ENCODE peak calls at places on chromosome 9, in five cellular contexts. N is brain microvascular endothelial cell, Z is AG04449, F is foreskin fibroblast, J is astrocyte of the spinal cord. M is an unnamed sample.

GRCh38 chr9:126982215-126983002 is 67.8 kb downstream of the RALGPS1 start:
- DNase-seq in N (no peak), Z (no peak), F (no peak), J (no peak), M (no peak)

GRCh38 chr9:126470251-126470993 is 143.3 kb upstream of the LMX1B start:
- DNase-seq in N (no peak), Z (no peak), F (no peak), J (no peak), M (no peak)

GRCh38 chr9:33137271-33137670 is 29.9 kb downstream of the B4GALT1 start:
- DNase-seq in N (no peak), Z (no peak), F (no peak), J (no peak), M (no peak)

GRCh38 chr9:33737811-33738606 is 57.4 kb upstream of the PRSS3 start:
- DNase-seq in N (peak), Z (peak), F (peak), J (peak), M (peak)

GRCh38 chr9:1235650-1236401 is 185.7 kb downstream of the DMRT2 start:
- DNase-seq in N (no peak), Z (no peak), F (no peak), J (no peak), M (no peak)

GRCh38 chr9:121326130-121326838 is 43.8 kb downstream of the STOM start:
- DNase-seq in N (peak), Z (peak), F (peak), J (peak), M (peak)

GRCh38 chr9:107928701-107929371 is 439.3 kb upstream of the KLF4 start:
- DNase-seq in N (no peak), Z (no peak), F (no peak), J (no peak), M (no peak)

GRCh38 chr9:117205806-117206205 is 209.1 kb downstream of the ASTN2 start:
- DNase-seq in N (no peak), Z (no peak), F (no peak), J (no peak), M (peak)

GRCh38 chr9:20552874-20553624 is 69.2 kb downstream of the MLLT3 start:
- DNase-seq in N (no peak), Z (no peak), F (no peak), J (peak), M (peak)

GRCh38 chr9:96217358-96217755 is 84.6 kb downstream of the HSD17B3 start:
- DNase-seq in N (peak), Z (no peak), F (no peak), J (no peak), M (peak)

GRCh38 chr9:96222132-96222531 is 79.8 kb downstream of the HSD17B3 start:
- DNase-seq in N (no peak), Z (no peak), F (no peak), J (no peak), M (peak)

GRCh38 chr9:96218821-96219614 is 83.0 kb downstream of the HSD17B3 start:
- DNase-seq in N (no peak), Z (no peak), F (no peak), J (no peak), M (no peak)

GRCh38 chr9:96217756-96218693 is 84.0 kb downstream of the HSD17B3 start:
- DNase-seq in N (peak), Z (no peak), F (peak), J (peak), M (peak)

GRCh38 chr9:96219615-96220257 is 82.2 kb downstream of the HSD17B3 start:
- DNase-seq in N (no peak), Z (no peak), F (no peak), J (no peak), M (peak)
- TF ChIP-seq CTCF in N (peak), Z (peak), F (peak), J (peak), M (peak)

GRCh38 chr9:21803674-21804048 is 1.2 kb downstream of the MTAP start:
- DNase-seq in N (no peak), Z (no peak), F (no peak), J (peak), M (peak)
- H3K4me3 ChIP-seq in N (peak), Z (peak), F (peak), J (peak), M (peak)

DNA sequence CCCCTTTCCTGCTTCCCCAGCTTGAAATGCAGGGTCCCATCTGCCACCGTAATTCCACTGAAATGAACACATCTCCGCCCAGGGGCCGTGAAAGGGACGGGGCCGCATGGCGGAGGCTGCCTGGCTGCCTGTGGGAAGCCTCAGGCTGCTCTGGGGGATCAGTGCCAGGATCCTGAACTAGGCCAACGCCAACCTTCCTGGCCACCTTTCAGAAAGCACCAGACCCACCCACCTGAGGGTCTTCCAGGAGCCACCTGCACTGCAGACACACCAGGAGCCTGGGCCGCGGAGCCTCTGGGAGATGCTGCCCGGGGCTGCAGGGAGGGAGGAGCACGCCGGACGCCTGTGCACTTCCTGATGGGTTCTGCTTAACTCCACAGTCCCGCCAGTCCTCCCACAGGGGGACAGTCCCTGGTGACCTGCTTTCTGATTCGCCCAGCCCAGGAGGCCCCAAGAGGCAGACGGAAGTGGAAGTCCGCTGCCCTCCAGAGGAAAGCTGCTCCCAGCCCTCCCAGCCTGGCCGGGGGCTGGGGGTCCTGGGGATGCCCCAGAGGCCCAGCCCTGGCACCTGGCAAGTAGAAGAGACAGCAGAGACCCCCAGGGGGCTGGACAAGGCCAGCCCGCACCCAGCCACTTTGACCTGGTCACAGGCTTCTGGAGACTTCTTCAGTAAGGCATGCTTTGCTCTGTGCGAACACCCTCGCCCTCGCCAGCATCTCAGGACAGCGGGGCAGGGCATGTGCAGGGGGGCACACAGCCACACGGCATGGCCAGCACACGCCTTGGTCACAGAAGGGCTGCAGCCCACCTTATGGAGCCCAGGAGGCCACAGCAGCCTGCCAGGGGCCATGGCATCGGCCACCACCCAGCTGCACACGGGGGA is at the start of gene CARD9:
- DNase-seq in N (no peak), Z (no peak), F (peak), J (no peak), M (peak)
- TF ChIP-seq CTCF in N (no peak), Z (no peak), F (no peak), J (no peak), M (no peak)

DNA sequence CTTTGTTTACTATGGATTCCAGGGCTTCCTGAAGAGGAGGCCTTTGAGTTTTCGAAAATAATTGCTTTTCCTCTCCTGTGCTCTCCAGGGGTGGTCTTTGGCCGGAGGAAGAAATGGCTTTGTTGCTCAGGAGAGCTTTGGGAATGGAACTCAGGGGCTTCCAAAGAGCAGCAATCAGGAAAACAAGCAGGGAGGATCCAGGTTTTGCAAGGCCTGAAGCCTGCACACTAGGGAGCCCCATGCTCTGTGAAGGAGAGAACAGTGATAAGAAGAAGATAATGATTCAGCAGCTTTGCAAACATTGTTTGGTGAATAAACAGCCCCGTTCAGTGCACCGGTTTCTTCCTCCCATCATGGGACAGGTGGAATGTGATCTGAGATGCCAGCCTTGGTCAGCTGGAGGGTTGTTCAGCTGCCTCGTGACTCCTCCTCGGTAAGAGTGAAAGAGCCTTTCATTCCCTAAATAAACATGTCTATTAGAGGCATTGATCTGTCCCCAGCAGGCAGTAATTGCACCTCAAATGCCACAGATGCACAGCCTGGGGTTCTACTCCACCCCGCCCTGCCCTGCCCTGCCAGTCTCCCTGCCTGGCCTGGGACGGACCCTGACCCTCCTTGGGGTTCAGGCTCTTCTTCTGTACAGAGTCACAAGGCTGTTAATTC is 11.5 kb upstream of the ALDH1B1 start:
- DNase-seq in N (no peak), Z (no peak), F (no peak), J (no peak), M (no peak)
- H3K4me3 ChIP-seq in N (no peak), Z (no peak), F (no peak), J (no peak), M (no peak)

GRCh38 chr9:85004818-85005413 is 335.4 kb downstream of the NTRK2 start:
- DNase-seq in N (peak), Z (no peak), F (no peak), J (no peak), M (no peak)
- TF ChIP-seq CTCF in N (no peak), Z (no peak), F (no peak), J (no peak), M (no peak)

M was measured in fibroblast of villous mesenchyme.